ENCODE peak calls at places on chromosomes 12 and 14, in seven cellular contexts. Z, D, M, P, H, K and Q are unnamed samples. For H3K27me3, the result is how much of the 10 kb centered on the place peaks cover.

GRCh38 chr12:98758331-98758730 is 113.2 kb downstream of the APAF1 start:
- DNase-seq in Z (no peak), D (peak), M (peak), P (peak), H (no peak), K (no peak), Q (no peak)

GRCh38 chr14:95192306-95192705 is 35.0 kb upstream of the DICER1 start:
- DNase-seq in Z (no peak), D (no peak), M (no peak), P (no peak), H (no peak), K (no peak), Q (peak)

GRCh38 chr14:28119849-28120248 is 646.7 kb upstream of the FOXG1 start:
- DNase-seq in Z (no peak), D (no peak), M (no peak), P (no peak), H (no peak), K (no peak), Q (no peak)

GRCh38 chr14:53347046-53347445 is 193.9 kb upstream of the DDHD1 start:
- DNase-seq in Z (no peak), D (no peak), M (no peak), P (no peak), H (no peak), K (no peak), Q (no peak)

GRCh38 chr12:76670776-76671175 is 93.1 kb upstream of the ZDHHC17 start:
- DNase-seq in Z (no peak), D (no peak), M (no peak), P (no peak), H (peak), K (no peak), Q (no peak)

GRCh38 chr14:55599250-55599879 is 19.4 kb downstream of the KTN1 start:
- DNase-seq in Z (peak), D (peak), M (peak), P (peak), H (no peak), K (no peak), Q (no peak)

GRCh38 chr12:5723071-5723470 is 222.0 kb downstream of the ANO2 start:
- DNase-seq in Z (no peak), D (no peak), M (no peak), P (no peak), H (no peak), K (no peak), Q (no peak)

GRCh38 chr12:68109444-68110217 is 49.9 kb downstream of the IFNG start:
- DNase-seq in Z (no peak), D (no peak), M (no peak), P (no peak), H (no peak), K (no peak), Q (no peak)

GRCh38 chr14:59582845-59583509 is 6.4 kb upstream of the CCDC175 start:
- DNase-seq in Z (no peak), D (peak), M (no peak), P (no peak), H (no peak), K (no peak), Q (peak)

GRCh38 chr14:106218189-106218588 is 691.8 kb downstream of the TMEM121 start:
- DNase-seq in Z (no peak), D (no peak), M (no peak), P (no peak), H (no peak), K (no peak), Q (no peak)

GRCh38 chr12:104132351-104132956 is 5.6 kb downstream of the NFYB start:
- DNase-seq in Z (no peak), D (no peak), M (no peak), P (no peak), H (no peak), K (no peak), Q (peak)

GRCh38 chr14:91997492-91997891 is 42.4 kb downstream of the TRIP11 start:
- DNase-seq in Z (no peak), D (no peak), M (no peak), P (no peak), H (no peak), K (no peak), Q (no peak)

GRCh38 chr12:91274886-91275285 is 92.3 kb upstream of the DCN start:
- DNase-seq in Z (no peak), D (no peak), M (no peak), P (no peak), H (no peak), K (no peak), Q (peak)

GRCh38 chr12:46904406-46905240 is 78.8 kb upstream of the SLC38A4 start:
- DNase-seq in Z (no peak), D (no peak), M (no peak), P (no peak), H (no peak), K (no peak), Q (no peak)

GRCh38 chr12:12606793-12607589 is 4.7 kb upstream of the CREBL2 start:
- DNase-seq in Z (no peak), D (no peak), M (no peak), P (no peak), H (peak), K (no peak), Q (no peak)

GRCh38 chr14:21279783-21280182 is at the start of gene RPGRIP1:
- DNase-seq in Z (no peak), D (no peak), M (no peak), P (no peak), H (no peak), K (no peak), Q (no peak)

GRCh38 chr12:115872212-115872611 is 405.3 kb downstream of the MED13L start:
- DNase-seq in Z (no peak), D (no peak), M (no peak), P (no peak), H (no peak), K (no peak), Q (no peak)

GRCh38 chr12:115871714-115872113 is 405.8 kb downstream of the MED13L start:
- DNase-seq in Z (no peak), D (no peak), M (no peak), P (no peak), H (no peak), K (peak), Q (peak)

GRCh38 chr12:115872919-115873357 is 404.6 kb downstream of the MED13L start:
- DNase-seq in Z (peak), D (no peak), M (no peak), P (no peak), H (peak), K (no peak), Q (no peak)

GRCh38 chr12:115870527-115870926 is 407.0 kb downstream of the MED13L start:
- DNase-seq in Z (no peak), D (no peak), M (peak), P (no peak), H (no peak), K (no peak), Q (peak)

GRCh38 chr12:115873416-115874082 is 403.9 kb downstream of the MED13L start:
- DNase-seq in Z (no peak), D (no peak), M (no peak), P (no peak), H (no peak), K (no peak), Q (no peak)
- H3K27ac ChIP-seq in Z (peak), D (no peak), M (no peak), P (no peak), H (no peak), K (no peak), Q (no peak)

DNA sequence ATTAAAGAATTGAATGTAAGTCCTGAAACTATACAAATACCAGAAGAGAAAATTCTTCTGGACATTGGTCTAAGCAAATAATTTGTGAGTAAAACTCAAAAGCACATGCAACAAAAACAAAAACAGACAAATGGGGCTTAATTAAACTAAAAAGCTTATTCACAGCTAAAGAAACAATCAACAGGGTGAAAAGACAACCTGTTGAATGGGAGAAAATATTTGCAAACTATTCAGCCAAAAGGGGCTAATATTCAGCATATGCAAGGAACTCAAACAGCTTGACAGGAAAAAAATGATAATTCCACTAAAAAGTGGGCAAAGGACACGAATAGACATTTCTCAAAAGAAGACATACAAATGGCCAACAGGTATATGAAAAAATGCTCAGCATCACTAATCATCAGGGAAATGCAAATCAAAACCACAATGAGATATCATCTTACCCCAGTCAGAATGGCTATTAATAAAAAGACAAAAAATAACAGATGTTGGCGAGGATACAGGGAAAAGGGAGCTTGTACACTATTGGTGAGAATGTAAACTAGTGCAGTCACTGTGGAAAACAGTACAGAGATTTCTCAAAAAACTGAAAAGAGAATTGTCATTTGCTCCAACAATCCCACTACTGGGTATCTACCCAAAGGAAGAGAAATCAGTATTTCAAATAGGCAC is 177.5 kb upstream of the RTL1 start:
- DNase-seq in Z (no peak), D (no peak), M (no peak), P (no peak), H (no peak), K (no peak), Q (no peak)
- H3K27me3 ChIP-seq in Z (under half), D (under half), M (half or more), P (under half), H (under half), K (under half), Q (half or more)

GRCh38 chr14:89337912-89338311 is 79.1 kb downstream of the FOXN3 start:
- DNase-seq in Z (no peak), D (peak), M (no peak), P (peak), H (no peak), K (no peak), Q (no peak)

GRCh38 chr14:89339158-89339557 is 77.9 kb downstream of the FOXN3 start:
- DNase-seq in Z (no peak), D (no peak), M (no peak), P (no peak), H (no peak), K (no peak), Q (no peak)

GRCh38 chr14:89337161-89337560 is 79.9 kb downstream of the FOXN3 start:
- DNase-seq in Z (no peak), D (no peak), M (no peak), P (no peak), H (no peak), K (no peak), Q (no peak)

GRCh38 chr14:89339579-89339978 is 77.5 kb downstream of the FOXN3 start:
- DNase-seq in Z (no peak), D (no peak), M (no peak), P (no peak), H (no peak), K (no peak), Q (no peak)

GRCh38 chr14:89336338-89336737 is 80.7 kb downstream of the FOXN3 start:
- DNase-seq in Z (no peak), D (no peak), M (no peak), P (no peak), H (no peak), K (peak), Q (peak)
- H3K4me3 ChIP-seq in Z (no peak), D (no peak), M (no peak), P (no peak), H (no peak), K (no peak), Q (no peak)

GRCh38 chr14:49959822-49960408 is 67.0 kb downstream of the ARF6 start:
- DNase-seq in Z (peak), D (no peak), M (no peak), P (no peak), H (no peak), K (peak), Q (no peak)

GRCh38 chr14:49957089-49957852 is 64.4 kb downstream of the ARF6 start:
- DNase-seq in Z (no peak), D (no peak), M (no peak), P (no peak), H (no peak), K (no peak), Q (no peak)

GRCh38 chr14:49962616-49963015 is 69.7 kb downstream of the ARF6 start:
- DNase-seq in Z (peak), D (no peak), M (no peak), P (no peak), H (peak), K (peak), Q (no peak)

GRCh38 chr14:49961270-49962222 is 68.7 kb downstream of the ARF6 start:
- DNase-seq in Z (peak), D (no peak), M (no peak), P (no peak), H (peak), K (peak), Q (no peak)

GRCh38 chr14:49960453-49960852 is 67.6 kb downstream of the ARF6 start:
- DNase-seq in Z (peak), D (no peak), M (no peak), P (no peak), H (no peak), K (peak), Q (no peak)
- H3K27ac ChIP-seq in Z (peak), D (no peak), M (no peak), P (no peak), H (no peak), K (peak), Q (no peak)

GRCh38 chr12:120140603-120141002 is 24.1 kb upstream of the RAB35 start:
- DNase-seq in Z (no peak), D (no peak), M (no peak), P (no peak), H (no peak), K (no peak), Q (no peak)
- H3K27me3 ChIP-seq in Z (under half), D (under half), M (under half), P (under half), H (under half), K (under half), Q (under half)

GRCh38 chr12:119730381-119730780 is 62.4 kb downstream of the PRKAB1 start:
- DNase-seq in Z (no peak), D (peak), M (no peak), P (no peak), H (no peak), K (no peak), Q (no peak)
- H3K4me3 ChIP-seq in Z (no peak), D (no peak), M (no peak), P (no peak), H (no peak), K (no peak), Q (no peak)

DNA sequence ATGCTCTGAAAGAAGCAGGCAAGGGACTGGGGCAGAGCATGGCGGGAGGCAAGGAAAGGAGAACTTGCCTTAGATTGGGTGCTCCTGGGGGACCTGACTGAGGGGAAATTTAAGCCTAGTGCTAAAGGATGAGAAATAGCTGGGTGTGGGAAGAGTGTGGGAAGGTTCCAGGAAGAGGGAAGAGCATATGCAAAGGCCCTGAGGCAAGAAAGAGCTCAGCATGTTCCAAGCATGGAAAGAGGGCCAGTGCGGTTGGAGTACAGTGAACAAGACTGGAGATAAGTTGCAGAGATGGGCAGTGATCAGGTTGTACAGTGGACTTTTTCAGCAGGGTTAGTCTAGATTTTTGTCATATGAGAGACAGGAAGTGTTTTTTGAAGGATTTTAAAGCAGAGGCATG is 9.0 kb downstream of the CLSTN3 start:
- DNase-seq in Z (no peak), D (no peak), M (no peak), P (no peak), H (no peak), K (no peak), Q (no peak)
- H3K27ac ChIP-seq in Z (no peak), D (no peak), M (no peak), P (no peak), H (no peak), K (no peak), Q (no peak)

DNA sequence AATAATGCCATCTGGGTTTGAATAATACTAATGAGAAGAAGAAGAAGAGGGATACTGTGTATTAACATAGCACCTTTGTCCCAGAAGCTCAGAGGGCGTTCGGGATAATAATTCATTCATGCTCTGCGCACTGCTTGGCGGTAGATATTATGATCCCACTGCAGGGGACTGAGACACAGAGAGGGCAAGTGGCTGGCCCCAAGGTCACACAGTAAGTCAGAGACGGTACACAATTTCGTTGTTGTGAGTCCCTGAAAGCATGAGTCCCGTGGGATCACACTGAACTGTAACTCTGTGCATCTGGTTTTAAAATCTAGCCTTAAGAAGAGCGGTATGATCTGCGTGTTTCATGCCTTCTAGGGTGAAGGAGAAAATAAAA is 47.9 kb upstream of the PARP11 start:
- DNase-seq in Z (no peak), D (no peak), M (no peak), P (no peak), H (no peak), K (no peak), Q (no peak)
- H3K27me3 ChIP-seq in Z (half or more), D (under half), M (half or more), P (under half), H (under half), K (under half), Q (under half)